ENCODE peak calls at places on chromosomes 6 and 20, in five cellular contexts. One of them, this sample, is unnamed.

GRCh38 chr6:15533379-15534044 is 129.3 kb downstream of the DTNBP1 start:
- DNase-seq in IMR-90: peak
- DNase-seq in PC-9: no peak
- DNase-seq in epithelial cell of esophagus: peak
- DNase-seq in neural crest cell: no peak
- DNase-seq in this sample: peak

GRCh38 chr6:166904101-166904746 is 52.1 kb downstream of the RNASET2 start:
- DNase-seq in IMR-90: peak
- DNase-seq in PC-9: no peak
- DNase-seq in neural crest cell: peak
- DNase-seq in epithelial cell of esophagus: no peak
- DNase-seq in this sample: no peak

GRCh38 chr6:151494235-151494950 is 576 bp downstream of the CCDC170 start:
- DNase-seq in epithelial cell of esophagus: peak
- DNase-seq in neural crest cell: peak
- DNase-seq in IMR-90: peak
- DNase-seq in PC-9: peak
- DNase-seq in this sample: no peak

GRCh38 chr20:63620991-63621390 is 5.9 kb downstream of the GMEB2 start:
- DNase-seq in epithelial cell of esophagus: no peak
- DNase-seq in IMR-90: no peak
- DNase-seq in neural crest cell: no peak
- DNase-seq in PC-9: no peak
- DNase-seq in this sample: no peak

GRCh38 chr20:33945391-33946079 is 48.2 kb upstream of the RALY start:
- DNase-seq in IMR-90: peak
- DNase-seq in PC-9: no peak
- DNase-seq in epithelial cell of esophagus: peak
- DNase-seq in neural crest cell: no peak
- DNase-seq in this sample: peak

GRCh38 chr20:32168184-32168910 is 39.2 kb downstream of the PLAGL2 start:
- DNase-seq in PC-9: no peak
- DNase-seq in epithelial cell of esophagus: no peak
- DNase-seq in IMR-90: peak
- DNase-seq in neural crest cell: no peak
- DNase-seq in this sample: peak

GRCh38 chr20:25286917-25287316 is 39.0 kb downstream of the PYGB start:
- DNase-seq in epithelial cell of esophagus: no peak
- DNase-seq in neural crest cell: no peak
- DNase-seq in IMR-90: no peak
- DNase-seq in PC-9: peak
- DNase-seq in this sample: no peak

GRCh38 chr6:4297348-4297747 is 162.0 kb upstream of the ECI2 start:
- DNase-seq in PC-9: no peak
- DNase-seq in IMR-90: no peak
- DNase-seq in neural crest cell: no peak
- DNase-seq in epithelial cell of esophagus: no peak
- DNase-seq in this sample: no peak

GRCh38 chr20:59933849-59934585 is 580 bp upstream of the SYCP2 start:
- DNase-seq in IMR-90: peak
- DNase-seq in PC-9: no peak
- DNase-seq in neural crest cell: peak
- DNase-seq in epithelial cell of esophagus: peak
- DNase-seq in this sample: peak

GRCh38 chr6:114997813-114998292 is 655.0 kb upstream of the HS3ST5 start:
- DNase-seq in epithelial cell of esophagus: no peak
- DNase-seq in neural crest cell: no peak
- DNase-seq in IMR-90: no peak
- DNase-seq in PC-9: no peak
- DNase-seq in this sample: peak

GRCh38 chr6:169213814-169214520 is 39.7 kb downstream of the THBS2 start:
- DNase-seq in PC-9: no peak
- DNase-seq in IMR-90: no peak
- DNase-seq in epithelial cell of esophagus: no peak
- DNase-seq in neural crest cell: no peak
- DNase-seq in this sample: no peak

GRCh38 chr20:3247638-3248037 is 8.6 kb upstream of the SLC4A11 start:
- DNase-seq in epithelial cell of esophagus: no peak
- DNase-seq in IMR-90: no peak
- DNase-seq in neural crest cell: no peak
- DNase-seq in PC-9: no peak
- DNase-seq in this sample: no peak

GRCh38 chr6:75611702-75612375 is 10.2 kb downstream of the SENP6 start:
- DNase-seq in IMR-90: peak
- DNase-seq in neural crest cell: no peak
- DNase-seq in epithelial cell of esophagus: no peak
- DNase-seq in PC-9: no peak
- DNase-seq in this sample: no peak

GRCh38 chr6:121365499-121366183 is 31.4 kb upstream of the TBC1D32 start:
- DNase-seq in epithelial cell of esophagus: peak
- DNase-seq in neural crest cell: no peak
- DNase-seq in IMR-90: no peak
- DNase-seq in PC-9: no peak
- DNase-seq in this sample: peak

GRCh38 chr6:1328129-1328528 is 16.2 kb downstream of the FOXQ1 start:
- DNase-seq in IMR-90: no peak
- DNase-seq in epithelial cell of esophagus: peak
- DNase-seq in neural crest cell: no peak
- DNase-seq in PC-9: no peak
- DNase-seq in this sample: no peak

GRCh38 chr20:7829776-7830175 is 110.5 kb downstream of the HAO1 start:
- DNase-seq in epithelial cell of esophagus: no peak
- DNase-seq in PC-9: no peak
- DNase-seq in IMR-90: no peak
- DNase-seq in neural crest cell: no peak
- DNase-seq in this sample: no peak

GRCh38 chr6:119207973-119208725 is 129.7 kb upstream of the FAM184A start:
- DNase-seq in neural crest cell: no peak
- DNase-seq in epithelial cell of esophagus: no peak
- DNase-seq in PC-9: no peak
- DNase-seq in IMR-90: peak
- DNase-seq in this sample: peak

GRCh38 chr6:7939186-7939863 is 28.7 kb upstream of the TXNDC5 start:
- DNase-seq in PC-9: no peak
- DNase-seq in IMR-90: no peak
- DNase-seq in epithelial cell of esophagus: no peak
- DNase-seq in neural crest cell: no peak
- DNase-seq in this sample: no peak

GRCh38 chr6:47701374-47701773 is 3.0 kb downstream of the ADGRF4 start:
- DNase-seq in neural crest cell: no peak
- DNase-seq in epithelial cell of esophagus: peak
- DNase-seq in IMR-90: no peak
- DNase-seq in PC-9: peak
- DNase-seq in this sample: peak

GRCh38 chr6:155524249-155524651 is 68.6 kb upstream of the NOX3 start:
- DNase-seq in neural crest cell: no peak
- DNase-seq in PC-9: no peak
- DNase-seq in IMR-90: peak
- DNase-seq in epithelial cell of esophagus: peak
- DNase-seq in this sample: peak

GRCh38 chr6:22364314-22364713 is 67.5 kb upstream of the PRL start:
- DNase-seq in neural crest cell: no peak
- DNase-seq in IMR-90: no peak
- DNase-seq in epithelial cell of esophagus: peak
- DNase-seq in PC-9: no peak
- DNase-seq in this sample: peak

GRCh38 chr6:53628354-53629119 is 37.0 kb downstream of the KLHL31 start:
- DNase-seq in epithelial cell of esophagus: peak
- DNase-seq in neural crest cell: no peak
- DNase-seq in IMR-90: peak
- DNase-seq in PC-9: peak
- DNase-seq in this sample: peak

GRCh38 chr6:53629120-53629477 is 36.5 kb downstream of the KLHL31 start:
- DNase-seq in neural crest cell: no peak
- DNase-seq in PC-9: no peak
- DNase-seq in epithelial cell of esophagus: no peak
- DNase-seq in IMR-90: no peak
- DNase-seq in this sample: no peak

GRCh38 chr6:53629862-53630532 is 35.6 kb downstream of the KLHL31 start:
- DNase-seq in PC-9: no peak
- DNase-seq in neural crest cell: no peak
- DNase-seq in epithelial cell of esophagus: no peak
- DNase-seq in IMR-90: no peak
- DNase-seq in this sample: no peak

GRCh38 chr6:53625315-53625714 is 40.2 kb downstream of the KLHL31 start:
- DNase-seq in PC-9: no peak
- DNase-seq in neural crest cell: no peak
- DNase-seq in epithelial cell of esophagus: no peak
- DNase-seq in IMR-90: no peak
- DNase-seq in this sample: no peak

GRCh38 chr6:53627391-53628218 is 38.0 kb downstream of the KLHL31 start:
- DNase-seq in IMR-90: no peak
- DNase-seq in epithelial cell of esophagus: peak
- DNase-seq in PC-9: no peak
- DNase-seq in neural crest cell: no peak
- DNase-seq in this sample: peak
- TF ChIP-seq CTCF in IMR-90: no peak
- TF ChIP-seq CTCF in epithelial cell of esophagus: no peak
- TF ChIP-seq CTCF in PC-9: no peak
- TF ChIP-seq CTCF in neural crest cell: no peak
- TF ChIP-seq CTCF in this sample: no peak

GRCh38 chr6:132017921-132018320 is 66.7 kb upstream of the CCN2 start:
- DNase-seq in neural crest cell: no peak
- DNase-seq in PC-9: no peak
- DNase-seq in IMR-90: no peak
- DNase-seq in epithelial cell of esophagus: no peak
- DNase-seq in this sample: no peak

GRCh38 chr6:132020138-132020551 is 69.0 kb upstream of the CCN2 start:
- DNase-seq in neural crest cell: no peak
- DNase-seq in PC-9: peak
- DNase-seq in IMR-90: peak
- DNase-seq in epithelial cell of esophagus: peak
- DNase-seq in this sample: no peak

GRCh38 chr6:132025468-132025867 is 74.3 kb upstream of the CCN2 start:
- DNase-seq in IMR-90: no peak
- DNase-seq in epithelial cell of esophagus: no peak
- DNase-seq in PC-9: peak
- DNase-seq in neural crest cell: no peak
- DNase-seq in this sample: no peak

GRCh38 chr6:132021552-132022375 is 70.6 kb upstream of the CCN2 start:
- DNase-seq in IMR-90: no peak
- DNase-seq in epithelial cell of esophagus: no peak
- DNase-seq in neural crest cell: no peak
- DNase-seq in PC-9: peak
- DNase-seq in this sample: no peak

GRCh38 chr6:132023490-132023889 is 72.3 kb upstream of the CCN2 start:
- DNase-seq in neural crest cell: no peak
- DNase-seq in epithelial cell of esophagus: no peak
- DNase-seq in PC-9: peak
- DNase-seq in IMR-90: no peak
- DNase-seq in this sample: no peak
- TF ChIP-seq CTCF in neural crest cell: no peak
- TF ChIP-seq CTCF in epithelial cell of esophagus: no peak
- TF ChIP-seq CTCF in PC-9: no peak
- TF ChIP-seq CTCF in IMR-90: peak
- TF ChIP-seq CTCF in this sample: no peak

GRCh38 chr6:73985891-73986290 is 289.9 kb downstream of the CD109 start:
- DNase-seq in IMR-90: no peak
- DNase-seq in epithelial cell of esophagus: peak
- DNase-seq in neural crest cell: no peak
- DNase-seq in PC-9: no peak
- DNase-seq in this sample: peak
- TF ChIP-seq CTCF in IMR-90: no peak
- TF ChIP-seq CTCF in epithelial cell of esophagus: peak
- TF ChIP-seq CTCF in neural crest cell: no peak
- TF ChIP-seq CTCF in PC-9: no peak
- TF ChIP-seq CTCF in this sample: peak

DNA sequence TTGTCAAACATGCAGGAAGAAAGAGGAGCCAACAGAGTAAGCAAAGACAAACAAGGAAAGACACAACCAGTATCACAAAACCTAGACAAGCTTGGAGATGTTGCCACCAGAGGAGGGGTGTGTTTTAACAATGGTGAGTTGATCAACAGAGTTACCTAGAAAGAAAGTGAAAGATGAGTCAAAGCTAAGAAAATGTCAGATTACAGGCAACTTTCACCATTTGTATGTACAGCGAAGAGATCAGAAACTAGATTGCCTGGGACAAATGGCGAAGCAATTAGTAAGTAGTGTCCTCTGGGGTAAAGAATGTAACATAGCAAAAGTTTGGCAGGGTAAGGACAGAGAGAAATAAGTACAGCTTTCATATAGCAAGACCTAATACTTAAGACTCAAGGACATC is 51.6 kb upstream of the POU3F2 start:
- DNase-seq in epithelial cell of esophagus: no peak
- DNase-seq in PC-9: no peak
- DNase-seq in IMR-90: no peak
- DNase-seq in neural crest cell: no peak
- DNase-seq in this sample: no peak
- TF ChIP-seq CTCF in epithelial cell of esophagus: no peak
- TF ChIP-seq CTCF in PC-9: no peak
- TF ChIP-seq CTCF in IMR-90: no peak
- TF ChIP-seq CTCF in neural crest cell: no peak
- TF ChIP-seq CTCF in this sample: no peak

This sample was measured in MCF 10A.